ENCODE peak calls at places on chromosomes 11 and 22, in four cellular contexts. T, J, V and W are unnamed samples.

GRCh38 chr11:134754196-134754822 is 342.3 kb upstream of the B3GAT1 start:
- DNase-seq in T (peak; percentile 57), V (no peak), J (no peak), W (no peak)

GRCh38 chr11:111363985-111364384 is 15.1 kb downstream of the POU2AF1 start:
- DNase-seq in J (no peak), T (no peak), V (no peak), W (no peak)

GRCh38 chr11:45073575-45074225 is 72.7 kb upstream of the PRDM11 start:
- DNase-seq in T (no peak), V (no peak), J (peak; percentile 65), W (no peak)

GRCh38 chr11:62889484-62890437 is 9.1 kb downstream of the SLC3A2 start:
- DNase-seq in V (peak; percentile 31), J (no peak), T (no peak), W (peak; percentile 48)

GRCh38 chr11:109237636-109238035 is 184.4 kb upstream of the C11orf87 start:
- DNase-seq in T (no peak), J (no peak), V (no peak), W (no peak)

GRCh38 chr22:31337178-31337577 is 9.0 kb downstream of the PATZ1 start:
- DNase-seq in T (no peak), J (peak; percentile 83), V (no peak), W (no peak)

GRCh38 chr11:113148652-113149051 is 165.7 kb upstream of the TTC12 start:
- DNase-seq in V (no peak), T (no peak), J (no peak), W (no peak)

GRCh38 chr11:64729851-64730382 is 6.9 kb upstream of the NRXN2 start:
- DNase-seq in T (no peak), J (peak; percentile 78), V (no peak), W (no peak)

GRCh38 chr11:59641156-59641555 is 25.6 kb upstream of the OSBP start:
- DNase-seq in T (no peak), V (no peak), J (no peak), W (no peak)

GRCh38 chr22:28955817-28956216 is 72.4 kb downstream of the ZNRF3 start:
- DNase-seq in T (no peak), J (no peak), V (no peak), W (no peak)

GRCh38 chr11:58591659-58592058 is 12.8 kb downstream of the ZFP91 start:
- DNase-seq in T (no peak), V (no peak), J (no peak), W (no peak)

GRCh38 chr22:35098921-35099320 is 33.0 kb downstream of the ISX start:
- DNase-seq in V (no peak), J (no peak), T (no peak), W (no peak)

GRCh38 chr22:40547729-40548143 is 88.8 kb downstream of the MRTFA start:
- DNase-seq in V (peak; percentile 55), T (no peak), J (no peak), W (no peak)

GRCh38 chr11:17768547-17768946 is 34.0 kb downstream of the KCNC1 start:
- DNase-seq in J (peak; percentile 32), T (no peak), V (no peak), W (no peak)

GRCh38 chr11:78840623-78841022 is 266.0 kb upstream of the NARS2 start:
- DNase-seq in J (no peak), V (peak; percentile 46), T (no peak), W (peak; percentile 37)

GRCh38 chr11:128624269-128625170 is 37.2 kb upstream of the ETS1 start:
- DNase-seq in J (peak; percentile 61), V (no peak), T (no peak), W (no peak)

GRCh38 chr11:90783111-90783510 is 560.3 kb upstream of the CHORDC1 start:
- DNase-seq in V (no peak), J (no peak), T (no peak), W (no peak)

GRCh38 chr11:84419576-84419975 is 1133.4 kb upstream of the CCDC90B start:
- DNase-seq in J (no peak), V (no peak), T (no peak), W (no peak)

GRCh38 chr22:19234126-19234896 is 55.8 kb upstream of the SLC25A1 start:
- DNase-seq in V (no peak), J (no peak), T (no peak), W (no peak)

GRCh38 chr11:2092956-2093412 is 46.2 kb downstream of the IGF2 start:
- DNase-seq in V (peak; percentile 79), T (peak; percentile 65), J (peak; percentile 89), W (peak; percentile 36)

GRCh38 chr22:39526736-39527171 is 5.8 kb downstream of the RPS19BP1 start:
- DNase-seq in T (no peak), V (no peak), J (peak; percentile 66), W (no peak)

GRCh38 chr22:39527481-39527961 is 5.0 kb downstream of the RPS19BP1 start:
- DNase-seq in T (no peak), V (no peak), J (peak; percentile 55), W (no peak)

GRCh38 chr22:39524089-39524752 is 3.9 kb downstream of the ATF4 start:
- DNase-seq in V (no peak), T (no peak), J (peak; percentile 62), W (no peak)

GRCh38 chr22:39524753-39525657 is 4.6 kb downstream of the ATF4 start:
- DNase-seq in T (no peak), V (no peak), J (peak; percentile 71), W (no peak)

GRCh38 chr22:39525658-39525975 is 5.3 kb downstream of the ATF4 start:
- DNase-seq in V (no peak), T (no peak), J (peak; percentile 75), W (no peak)
- H3K4me3 ChIP-seq in V (no peak overlapping the region), T (no peak overlapping the region), J (no peak overlapping the region), W (no peak overlapping the region)

GRCh38 chr22:20783300-20783673 is 9.4 kb downstream of the SERPIND1 start:
- DNase-seq in J (no peak), V (no peak), T (no peak), W (no peak)

GRCh38 chr22:20786048-20786447 is 12.1 kb downstream of the SERPIND1 start:
- DNase-seq in T (no peak), J (no peak), V (no peak), W (no peak)

GRCh38 chr22:20785415-20785814 is 11.5 kb downstream of the SERPIND1 start:
- DNase-seq in V (no peak), T (no peak), J (no peak), W (no peak)

GRCh38 chr22:20782601-20783299 is 8.8 kb downstream of the SERPIND1 start:
- DNase-seq in J (no peak), V (peak; percentile 83), T (no peak), W (no peak)

GRCh38 chr22:20783844-20784723 is 10.2 kb downstream of the SERPIND1 start:
- DNase-seq in V (peak; percentile 95), T (no peak), J (no peak), W (peak; percentile 76)
- TF ChIP-seq CTCF in V (peak; percentile 77), T (no peak), J (peak; percentile 52), W (peak; percentile 80)

DNA sequence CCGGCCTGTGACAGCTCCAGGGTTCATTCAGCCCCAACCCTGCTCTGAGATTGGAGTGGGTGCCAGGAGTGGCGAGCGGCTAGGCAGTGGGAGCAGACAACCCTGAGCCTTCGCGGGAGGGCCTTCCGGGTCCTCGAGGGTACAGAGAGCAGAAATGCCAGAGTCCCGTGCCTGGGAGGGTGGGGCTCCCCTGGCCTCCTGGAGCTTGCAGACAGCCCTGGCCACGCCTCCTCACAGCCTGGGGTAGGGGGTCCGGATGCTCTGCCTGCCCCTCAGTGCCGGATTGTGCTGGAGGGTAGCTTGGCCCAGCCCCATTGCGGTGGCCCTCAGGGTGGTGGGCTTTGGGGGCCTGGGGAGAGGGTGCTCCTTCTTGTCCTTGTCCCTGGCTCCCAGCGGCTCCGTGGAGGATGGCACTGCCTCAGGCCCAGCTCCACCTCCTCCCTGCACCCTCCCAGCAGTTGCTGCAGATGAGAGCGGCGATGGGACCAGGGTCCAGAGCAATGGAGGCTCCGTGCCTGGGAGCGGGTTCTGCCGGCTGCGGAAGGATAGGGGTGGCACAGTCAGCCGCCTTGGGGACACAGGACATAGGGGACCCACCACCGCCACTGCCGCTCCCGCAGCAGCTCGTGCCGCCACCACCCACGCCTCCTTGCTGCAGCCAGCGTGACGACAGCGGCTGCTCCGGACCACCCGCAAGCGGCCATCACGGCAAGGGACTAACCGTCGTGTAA is 34.9 kb upstream of the OR10G7 start:
- DNase-seq in J (peak; percentile 78), T (no peak), V (no peak), W (no peak)
- H3K4me3 ChIP-seq in J (peak overlapping the region; percentile 60), T (peak overlapping the region; percentile 71), V (peak overlapping the region; percentile 44), W (peak overlapping the region; percentile 50)

GRCh38 chr11:11078344-11078743 is 220.5 kb upstream of the ZBED5 start:
- DNase-seq in T (no peak), J (no peak), V (peak; percentile 17), W (peak; percentile 20)
- TF ChIP-seq CTCF in T (no peak), J (no peak), V (no peak), W (no peak)

DNA sequence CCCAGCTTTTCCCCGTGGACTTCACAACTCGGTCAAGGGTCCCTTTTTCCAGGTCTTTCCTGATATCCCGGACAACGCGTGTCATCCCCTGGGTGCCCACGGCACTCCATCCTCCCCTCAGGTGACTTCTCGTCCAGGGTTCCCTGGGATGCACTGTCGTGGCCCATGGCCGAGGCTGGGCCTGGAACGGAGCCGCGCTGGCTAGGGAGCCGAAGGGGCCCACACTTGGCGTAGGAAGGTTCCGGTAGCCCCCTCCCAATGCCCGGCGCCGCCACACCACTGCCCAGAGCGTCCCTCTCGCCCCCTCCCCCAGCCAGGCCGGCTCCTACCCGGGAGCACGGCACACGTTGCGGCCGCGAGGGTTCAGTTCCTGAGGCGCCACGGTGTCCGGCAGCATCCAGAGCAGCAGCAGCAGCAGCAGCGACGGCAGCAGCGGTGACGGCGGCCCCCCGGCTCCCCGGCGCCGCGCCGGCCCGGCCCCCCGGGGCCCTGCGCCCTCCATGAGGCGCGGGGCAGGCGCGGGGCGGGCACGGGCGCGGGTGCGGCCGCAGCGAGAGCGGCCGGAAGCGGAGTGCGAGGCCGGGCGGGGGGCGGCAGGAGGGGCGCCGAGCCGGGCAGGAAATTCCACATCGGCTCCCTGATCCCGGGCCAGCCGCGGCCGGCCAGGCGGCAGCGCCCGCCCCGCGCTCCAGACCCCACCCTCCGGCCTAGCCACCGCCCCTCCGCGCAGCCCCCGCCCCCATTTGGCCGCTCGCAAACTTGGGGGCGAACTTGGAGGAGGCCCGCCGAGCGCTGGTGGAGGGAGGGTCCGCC is at the start of gene SCARF2:
- DNase-seq in T (no peak), V (peak; percentile 44), J (peak; percentile 78), W (peak; percentile 62)
- H3K4me3 ChIP-seq in T (peak within 1 kb of the TSS; percentile 89), V (peak within 1 kb of the TSS; percentile 96), J (peak within 1 kb of the TSS; percentile 81), W (peak within 1 kb of the TSS; percentile 90)